ENCODE peak calls at places on chromosomes 16 and 17, in five cellular contexts. N, J, Z, W and T are unnamed samples.

GRCh38 chr16:50856991-50857390 is 115.1 kb downstream of the CYLD start:
- DNase-seq in W (no peak), J (no peak), N (no peak), Z (no peak), T (no peak)

GRCh38 chr16:84648595-84649510 is 542 bp downstream of the KLHL36 start:
- DNase-seq in J (no peak), N (no peak), Z (no peak), W (peak; percentile 47), T (peak; percentile 50)

GRCh38 chr17:71777048-71777638 is 343.7 kb upstream of the SOX9 start:
- DNase-seq in Z (no peak), N (no peak), J (no peak), W (no peak), T (no peak)

GRCh38 chr17:563646-564045 is 151.0 kb downstream of the VPS53 start:
- DNase-seq in N (no peak), Z (no peak), J (no peak), W (no peak), T (no peak)

GRCh38 chr17:51499906-51500305 is 239.6 kb downstream of the UTP18 start:
- DNase-seq in J (no peak), W (no peak), N (no peak), Z (no peak), T (peak; percentile 88)

GRCh38 chr17:57636985-57637667 is 108.0 kb downstream of the CCDC182 start:
- DNase-seq in J (no peak), N (no peak), Z (no peak), W (no peak), T (no peak)

GRCh38 chr17:7932483-7932891 is 481 bp downstream of the CNTROB start:
- DNase-seq in J (no peak), N (peak; percentile 22), Z (no peak), W (no peak), T (no peak)

GRCh38 chr16:2244301-2244700 is 7.1 kb downstream of the ECI1 start:
- DNase-seq in J (no peak), N (no peak), W (no peak), Z (no peak), T (no peak)

GRCh38 chr16:69399361-69399760 is 13.6 kb upstream of the TERF2 start:
- DNase-seq in J (no peak), Z (no peak), W (no peak), N (no peak), T (no peak)

GRCh38 chr16:27195941-27196595 is 7.3 kb upstream of the KDM8 start:
- DNase-seq in J (no peak), N (no peak), W (no peak), Z (no peak), T (no peak)

GRCh38 chr17:55709984-55710383 is 12.7 kb downstream of the TMEM100 start:
- DNase-seq in Z (no peak), J (no peak), W (no peak), N (no peak), T (no peak)

GRCh38 chr16:31181102-31181830 is 1.3 kb downstream of the FUS start:
- DNase-seq in Z (no peak), N (no peak), J (no peak), W (peak; percentile 24), T (no peak)

GRCh38 chr17:30332057-30332542 is 1.8 kb downstream of the TMIGD1 start:
- DNase-seq in J (no peak), W (peak; percentile 44), Z (no peak), N (no peak), T (no peak)

GRCh38 chr16:50469744-50470301 is 78.4 kb upstream of the NKD1 start:
- DNase-seq in N (peak; percentile 36), J (peak; percentile 27), W (no peak), Z (no peak), T (no peak)

GRCh38 chr17:72520665-72521303 is 400.0 kb downstream of the SOX9 start:
- DNase-seq in N (no peak), W (no peak), J (no peak), Z (no peak), T (no peak)

GRCh38 chr16:89155184-89155679 is 16.3 kb upstream of the CDH15 start:
- DNase-seq in Z (no peak), J (no peak), N (no peak), W (no peak), T (no peak)

GRCh38 chr16:24573141-24573540 is 33.8 kb downstream of the RBBP6 start:
- DNase-seq in Z (no peak), W (no peak), N (no peak), J (no peak), T (no peak)

GRCh38 chr17:67534941-67535340 is 157.9 kb downstream of the PITPNC1 start:
- DNase-seq in J (no peak), W (no peak), Z (no peak), N (no peak), T (no peak)

GRCh38 chr17:57187391-57187790 is 68.9 kb upstream of the MSI2 start:
- DNase-seq in W (no peak), Z (no peak), N (no peak), J (no peak), T (no peak)

GRCh38 chr16:22141746-22142145 is 20.6 kb upstream of the SDR42E2 start:
- DNase-seq in J (no peak), Z (no peak), W (no peak), N (no peak), T (no peak)

GRCh38 chr16:86300746-86301480 is 209.4 kb upstream of the FOXF1 start:
- DNase-seq in Z (no peak), J (no peak), W (no peak), N (no peak), T (no peak)